ENCODE peak calls at places on chromosomes 5 and 9, in four cellular contexts. V, N, E and K are unnamed samples.
A peak's percentile ranks its signal among the peaks of the same experiment; 100 is the strongest.

GRCh38 chr5:83407931-83408330 is 63.6 kb upstream of the VCAN start:
- DNase-seq in V (no peak), N (no peak), E (no peak), K (no peak)

GRCh38 chr9:127319366-127320121 is 55.0 kb downstream of the GARNL3 start:
- DNase-seq in V (no peak), N (no peak), E (peak; percentile 37), K (no peak)

GRCh38 chr5:28896949-28897348 is 1858.6 kb upstream of the CDH9 start:
- DNase-seq in V (no peak), N (no peak), E (no peak), K (no peak)

GRCh38 chr5:134371834-134372340 is 518 bp downstream of the UBE2B start:
- DNase-seq in V (peak; percentile 60), N (peak; percentile 35), E (peak; percentile 47), K (peak; percentile 55)

GRCh38 chr5:150642567-150642927 is 2.1 kb downstream of the SYNPO start:
- DNase-seq in V (peak; percentile 85), N (no peak), E (no peak), K (peak; percentile 77)

GRCh38 chr5:81428866-81429265 is 34.9 kb upstream of the ACOT12 start:
- DNase-seq in V (no peak), N (no peak), E (no peak), K (no peak)

GRCh38 chr5:96780626-96781025 is 27.1 kb downstream of the ERAP1 start:
- DNase-seq in V (no peak), N (no peak), E (no peak), K (no peak)

GRCh38 chr9:98743818-98744611 is 35.3 kb upstream of the GABBR2 start:
- DNase-seq in V (no peak), N (no peak), E (no peak), K (no peak)

GRCh38 chr9:128917151-128917849 is 3.5 kb upstream of the PHYHD1 start:
- DNase-seq in V (peak; percentile 93), N (no peak), E (no peak), K (peak; percentile 88)

GRCh38 chr5:27472000-27472763 is 433.8 kb upstream of the CDH9 start:
- DNase-seq in V (no peak), N (no peak), E (no peak), K (no peak)

GRCh38 chr9:33818167-33818831 is 1.3 kb downstream of the UBE2R2 start:
- DNase-seq in V (no peak), N (no peak), E (peak; percentile 42), K (peak; percentile 28)

GRCh38 chr5:174760721-174761120 is 36.3 kb downstream of the MSX2 start:
- DNase-seq in V (no peak), N (no peak), E (no peak), K (no peak)

GRCh38 chr5:96922452-96923244 is 13.2 kb upstream of the LNPEP start:
- DNase-seq in V (no peak), N (no peak), E (peak; percentile 29), K (no peak)

GRCh38 chr5:58311526-58311925 is 148.4 kb downstream of the PLK2 start:
- DNase-seq in V (no peak), N (no peak), E (no peak), K (no peak)

GRCh38 chr5:146883496-146883895 is 4.9 kb upstream of the PPP2R2B start:
- DNase-seq in V (no peak), N (no peak), E (no peak), K (no peak)

GRCh38 chr5:66285343-66285942 is 141.3 kb downstream of the SREK1 start:
- DNase-seq in V (no peak), N (no peak), E (no peak), K (no peak)

GRCh38 chr5:29037716-29038115 is 1999.3 kb upstream of the CDH9 start:
- DNase-seq in V (no peak), N (no peak), E (no peak), K (no peak)

GRCh38 chr5:137619191-137619870 is 116.6 kb downstream of the KLHL3 start:
- DNase-seq in V (peak; percentile 71), N (no peak), E (no peak), K (no peak)

GRCh38 chr5:68225911-68226563 is 10.5 kb downstream of the PIK3R1 start:
- DNase-seq in V (no peak), N (no peak), E (no peak), K (no peak)

GRCh38 chr9:87787735-87788134 is 61.8 kb downstream of the CTSL start:
- DNase-seq in V (no peak), N (no peak), E (no peak), K (no peak)

GRCh38 chr9:108972626-108973209 is 38.5 kb downstream of the ABITRAM start:
- DNase-seq in V (no peak), N (no peak), E (no peak), K (no peak)

GRCh38 chr9:89602978-89603628 is 1.7 kb upstream of the GADD45G start:
- DNase-seq in V (peak; percentile 92), N (peak; percentile 79), E (peak; percentile 84), K (peak; percentile 95)

GRCh38 chr5:7795311-7795710 is 55.6 kb downstream of the CFAP90 start:
- DNase-seq in V (no peak), N (no peak), E (no peak), K (no peak)

GRCh38 chr5:175847503-175847902 is 23.9 kb upstream of the CPLX2 start:
- DNase-seq in V (no peak), N (no peak), E (no peak), K (no peak)

GRCh38 chr9:23464275-23464674 is 361.8 kb downstream of the ELAVL2 start:
- DNase-seq in V (no peak), N (no peak), E (no peak), K (no peak)

GRCh38 chr9:13942695-13943094 is 371.2 kb downstream of the NFIB start:
- DNase-seq in V (no peak), N (no peak), E (no peak), K (no peak)

GRCh38 chr5:132419517-132420468 is 50.3 kb downstream of the SLC22A5 start:
- DNase-seq in V (peak; percentile 74), N (peak; percentile 70), E (peak; percentile 82), K (peak; percentile 67)

GRCh38 chr9:116274293-116274692 is 120.7 kb downstream of the PAPPA start:
- DNase-seq in V (no peak), N (no peak), E (no peak), K (no peak)

GRCh38 chr9:92759990-92760893 is 4.4 kb downstream of the BICD2 start:
- DNase-seq in V (peak; percentile 52), N (no peak), E (no peak), K (peak; percentile 82)

GRCh38 chr9:135330685-135331590 is 148.6 kb upstream of the PPP1R26 start:
- DNase-seq in V (no peak), N (no peak), E (no peak), K (no peak)

GRCh38 chr5:18243846-18244245 is 609.6 kb downstream of the TAF11L14 start:
- DNase-seq in V (no peak), N (no peak), E (no peak), K (no peak)

GRCh38 chr5:16690243-16690839 is 73.5 kb upstream of the RETREG1 start:
- DNase-seq in V (no peak), N (no peak), E (peak; percentile 10), K (no peak)

GRCh38 chr5:125180222-125180621 is 433.8 kb upstream of the ZNF608 start:
- DNase-seq in V (no peak), N (no peak), E (no peak), K (no peak)

GRCh38 chr9:8365029-8365428 is 565.5 kb upstream of the DMAC1 start:
- DNase-seq in V (no peak), N (no peak), E (no peak), K (no peak)

GRCh38 chr9:80867731-80868130 is 821.6 kb downstream of the TLE1 start:
- DNase-seq in V (no peak), N (no peak), E (no peak), K (no peak)

DNA sequence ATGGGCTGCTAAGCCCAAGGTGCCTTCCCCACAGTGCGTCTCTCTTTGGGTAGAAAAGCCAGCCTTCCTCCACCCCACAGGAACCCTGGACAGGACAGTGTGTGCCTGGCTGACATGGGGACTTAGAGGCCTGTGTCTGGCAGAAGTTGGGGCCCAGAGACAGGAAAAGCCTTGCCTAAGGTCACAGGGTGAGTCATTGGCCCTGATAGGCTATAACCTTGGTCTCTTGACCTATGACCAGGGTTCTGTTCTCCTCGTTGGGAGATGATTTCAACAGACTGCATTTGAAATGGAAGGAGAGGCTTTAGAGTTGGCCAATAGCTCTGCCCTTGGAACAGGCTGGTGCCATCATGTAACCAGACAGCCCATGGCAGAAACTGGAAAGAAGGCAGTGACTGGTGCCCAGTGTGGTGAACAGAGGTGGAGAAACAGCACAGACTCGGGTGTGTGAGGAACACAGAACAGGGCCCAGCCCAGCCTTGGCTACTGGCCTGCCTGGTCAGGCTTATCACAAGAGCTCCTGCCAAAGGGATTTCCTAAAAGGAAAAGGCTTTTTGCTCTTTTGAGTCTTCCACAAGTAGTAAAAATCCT is 109.9 kb upstream of the SLC25A48 start:
- DNase-seq in V (no peak), N (no peak), E (no peak), K (no peak)
- H3K9me3 ChIP-seq in V (no peaks in the 10 kb centered on the region), N (no peaks in the 10 kb centered on the region), E (no peaks in the 10 kb centered on the region), K (no peaks in the 10 kb centered on the region)

GRCh38 chr9:2159521-2160417 is 144.6 kb downstream of the SMARCA2 start:
- DNase-seq in V (no peak), N (no peak), E (peak; percentile 28), K (no peak)
- H3K4me3 ChIP-seq in V (peak overlapping the region; percentile 16), N (peak overlapping the region; percentile 96), E (peak overlapping the region; percentile 75), K (peak overlapping the region; percentile 40)

DNA sequence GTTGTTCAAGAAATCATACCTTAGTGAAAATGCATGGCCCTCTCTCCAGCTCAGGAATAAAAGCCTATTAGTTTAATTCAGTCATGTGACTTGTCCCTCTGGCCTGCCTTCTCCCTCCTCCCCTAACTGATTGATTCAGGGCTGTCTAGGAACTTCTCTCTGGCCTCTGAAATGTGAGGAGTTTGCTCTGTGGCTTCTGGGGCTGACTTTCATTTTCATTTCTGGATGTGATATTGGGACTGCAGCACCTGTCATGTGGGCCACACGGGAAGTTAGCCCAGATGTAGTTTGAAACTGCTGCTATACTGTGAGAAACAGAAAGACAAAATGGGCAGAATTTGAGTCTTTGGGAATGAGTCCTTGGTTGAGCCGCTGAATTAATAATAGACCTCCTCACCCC is 44.8 kb downstream of the PARP8 start:
- DNase-seq in V (no peak), N (peak; percentile 63), E (peak; percentile 80), K (peak; percentile 38)
- H3K27ac ChIP-seq in V (no peak overlapping the region), N (peak overlapping the region; percentile 77), E (peak overlapping the region; percentile 47), K (no peak overlapping the region)

GRCh38 chr5:179188636-179189035 is 128.5 kb downstream of the ZNF354C start:
- DNase-seq in V (no peak), N (no peak), E (no peak), K (no peak)
- H3K9me3 ChIP-seq in V (no peaks in the 10 kb centered on the region), N (no peaks in the 10 kb centered on the region), E (no peaks in the 10 kb centered on the region), K (no peaks in the 10 kb centered on the region)